ENCODE peak calls at places on chromosomes 6 and 20, in eight cellular contexts. One of them, this sample, is unnamed.
A peak's percentile ranks its signal among the peaks of the same experiment; 100 is the strongest.

GRCh38 chr6:167858842-167859520 is 32.3 kb downstream of the AFDN start:
- DNase-seq in bronchial epithelial cell: no peak
- DNase-seq in progenitor cell of endocrine pancreas: no peak
- DNase-seq in thyroid gland: no peak
- DNase-seq in brain microvascular endothelial cell: no peak
- DNase-seq in PC-3: no peak
- DNase-seq in stomach: no peak
- DNase-seq in HepG2: no peak
- DNase-seq in this sample: no peak

GRCh38 chr6:13710552-13711383 is 867 bp downstream of the RANBP9 start:
- DNase-seq in bronchial epithelial cell: no peak
- DNase-seq in progenitor cell of endocrine pancreas: peak; percentile 45
- DNase-seq in thyroid gland: peak; percentile 67
- DNase-seq in brain microvascular endothelial cell: no peak
- DNase-seq in PC-3: peak; percentile 50
- DNase-seq in stomach: peak; percentile 60
- DNase-seq in HepG2: peak; percentile 67
- DNase-seq in this sample: no peak

GRCh38 chr6:44264154-44265002 is 973 bp downstream of the NFKBIE start:
- DNase-seq in bronchial epithelial cell: no peak
- DNase-seq in progenitor cell of endocrine pancreas: no peak
- DNase-seq in thyroid gland: no peak
- DNase-seq in brain microvascular endothelial cell: no peak
- DNase-seq in PC-3: no peak
- DNase-seq in stomach: peak; percentile 56
- DNase-seq in HepG2: no peak
- DNase-seq in this sample: no peak

GRCh38 chr20:8951136-8951535 is 117.8 kb upstream of the PLCB4 start:
- DNase-seq in bronchial epithelial cell: no peak
- DNase-seq in progenitor cell of endocrine pancreas: no peak
- DNase-seq in thyroid gland: no peak
- DNase-seq in brain microvascular endothelial cell: no peak
- DNase-seq in PC-3: no peak
- DNase-seq in stomach: no peak
- DNase-seq in HepG2: no peak
- DNase-seq in this sample: no peak

GRCh38 chr6:33882154-33882553 is 78.4 kb upstream of the MLN start:
- DNase-seq in bronchial epithelial cell: peak; percentile 15
- DNase-seq in progenitor cell of endocrine pancreas: no peak
- DNase-seq in thyroid gland: no peak
- DNase-seq in brain microvascular endothelial cell: no peak
- DNase-seq in PC-3: no peak
- DNase-seq in stomach: no peak
- DNase-seq in HepG2: no peak
- DNase-seq in this sample: no peak

GRCh38 chr20:10093087-10093591 is 58.4 kb downstream of the ANKEF1 start:
- DNase-seq in bronchial epithelial cell: peak; percentile 87
- DNase-seq in progenitor cell of endocrine pancreas: no peak
- DNase-seq in thyroid gland: no peak
- DNase-seq in brain microvascular endothelial cell: peak; percentile 45
- DNase-seq in PC-3: peak; percentile 90
- DNase-seq in stomach: no peak
- DNase-seq in HepG2: no peak
- DNase-seq in this sample: no peak

GRCh38 chr6:88631830-88632229 is 331.6 kb downstream of the RNGTT start:
- DNase-seq in bronchial epithelial cell: no peak
- DNase-seq in progenitor cell of endocrine pancreas: no peak
- DNase-seq in thyroid gland: no peak
- DNase-seq in brain microvascular endothelial cell: no peak
- DNase-seq in PC-3: no peak
- DNase-seq in stomach: no peak
- DNase-seq in HepG2: no peak
- DNase-seq in this sample: no peak

GRCh38 chr6:149094934-149095341 is 222.6 kb upstream of the TAB2 start:
- DNase-seq in bronchial epithelial cell: no peak
- DNase-seq in progenitor cell of endocrine pancreas: no peak
- DNase-seq in thyroid gland: peak; percentile 26
- DNase-seq in brain microvascular endothelial cell: no peak
- DNase-seq in PC-3: no peak
- DNase-seq in stomach: no peak
- DNase-seq in HepG2: no peak
- DNase-seq in this sample: peak; percentile 74

GRCh38 chr6:49522710-49523593 is 23.2 kb downstream of the GLYATL3 start:
- DNase-seq in bronchial epithelial cell: no peak
- DNase-seq in progenitor cell of endocrine pancreas: no peak
- DNase-seq in thyroid gland: no peak
- DNase-seq in brain microvascular endothelial cell: no peak
- DNase-seq in PC-3: no peak
- DNase-seq in stomach: no peak
- DNase-seq in HepG2: peak; percentile 99
- DNase-seq in this sample: no peak

GRCh38 chr6:125631165-125631564 is 118.3 kb upstream of the HEY2 start:
- DNase-seq in bronchial epithelial cell: no peak
- DNase-seq in progenitor cell of endocrine pancreas: no peak
- DNase-seq in thyroid gland: peak; percentile 14
- DNase-seq in brain microvascular endothelial cell: no peak
- DNase-seq in PC-3: no peak
- DNase-seq in stomach: no peak
- DNase-seq in HepG2: no peak
- DNase-seq in this sample: no peak

GRCh38 chr6:35919085-35919826 is 1.6 kb downstream of the SRPK1 start:
- DNase-seq in bronchial epithelial cell: peak; percentile 89
- DNase-seq in progenitor cell of endocrine pancreas: no peak
- DNase-seq in thyroid gland: no peak
- DNase-seq in brain microvascular endothelial cell: no peak
- DNase-seq in PC-3: peak; percentile 63
- DNase-seq in stomach: no peak
- DNase-seq in HepG2: peak; percentile 75
- DNase-seq in this sample: no peak

GRCh38 chr6:42083530-42083929 is 33.2 kb downstream of the TAF8 start:
- DNase-seq in bronchial epithelial cell: no peak
- DNase-seq in progenitor cell of endocrine pancreas: no peak
- DNase-seq in thyroid gland: peak; percentile 69
- DNase-seq in brain microvascular endothelial cell: no peak
- DNase-seq in PC-3: no peak
- DNase-seq in stomach: no peak
- DNase-seq in HepG2: no peak
- DNase-seq in this sample: no peak

GRCh38 chr6:42084889-42085288 is 34.6 kb downstream of the TAF8 start:
- DNase-seq in bronchial epithelial cell: no peak
- DNase-seq in progenitor cell of endocrine pancreas: no peak
- DNase-seq in thyroid gland: no peak
- DNase-seq in brain microvascular endothelial cell: no peak
- DNase-seq in PC-3: peak; percentile 33
- DNase-seq in stomach: no peak
- DNase-seq in HepG2: no peak
- DNase-seq in this sample: no peak

GRCh38 chr6:42086046-42086664 is 35.8 kb downstream of the TAF8 start:
- DNase-seq in bronchial epithelial cell: no peak
- DNase-seq in progenitor cell of endocrine pancreas: no peak
- DNase-seq in thyroid gland: peak; percentile 67
- DNase-seq in brain microvascular endothelial cell: no peak
- DNase-seq in PC-3: peak; percentile 23
- DNase-seq in stomach: peak; percentile 51
- DNase-seq in HepG2: no peak
- DNase-seq in this sample: no peak

GRCh38 chr6:42088101-42088591 is 37.8 kb downstream of the TAF8 start:
- DNase-seq in bronchial epithelial cell: peak; percentile 81
- DNase-seq in progenitor cell of endocrine pancreas: no peak
- DNase-seq in thyroid gland: peak; percentile 90
- DNase-seq in brain microvascular endothelial cell: no peak
- DNase-seq in PC-3: peak; percentile 90
- DNase-seq in stomach: no peak
- DNase-seq in HepG2: no peak
- DNase-seq in this sample: no peak

GRCh38 chr6:42086665-42087050 is 36.3 kb downstream of the TAF8 start:
- DNase-seq in bronchial epithelial cell: no peak
- DNase-seq in progenitor cell of endocrine pancreas: no peak
- DNase-seq in thyroid gland: no peak
- DNase-seq in brain microvascular endothelial cell: no peak
- DNase-seq in PC-3: no peak
- DNase-seq in stomach: no peak
- DNase-seq in HepG2: no peak
- DNase-seq in this sample: no peak
- TF ChIP-seq CTCF in bronchial epithelial cell: no peak
- TF ChIP-seq CTCF in progenitor cell of endocrine pancreas: no peak
- TF ChIP-seq CTCF in thyroid gland: no peak
- TF ChIP-seq CTCF in brain microvascular endothelial cell: no peak
- TF ChIP-seq CTCF in PC-3: no peak
- TF ChIP-seq CTCF in stomach: no peak
- TF ChIP-seq CTCF in HepG2: no peak
- TF ChIP-seq CTCF in this sample: no peak

DNA sequence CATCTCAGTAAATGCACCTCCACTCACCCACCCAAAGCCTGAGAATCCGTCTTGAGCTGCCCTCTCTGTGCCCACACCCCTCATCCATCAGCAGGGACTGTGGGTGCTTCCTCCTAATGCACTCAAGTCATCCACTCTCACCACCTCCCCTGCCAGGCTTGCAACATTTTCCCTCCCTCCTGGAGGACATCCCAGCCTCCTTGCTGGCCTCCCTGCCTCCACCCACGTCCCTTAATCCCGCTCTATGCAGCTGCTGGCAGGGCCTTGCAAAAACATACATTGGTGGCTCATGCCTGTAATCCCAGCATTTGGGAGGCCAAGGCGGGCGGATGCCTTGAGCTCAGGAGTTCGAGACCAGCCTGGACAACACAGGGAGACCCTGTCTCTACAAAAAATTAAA is 15.6 kb upstream of the SRC start:
- DNase-seq in bronchial epithelial cell: no peak
- DNase-seq in progenitor cell of endocrine pancreas: no peak
- DNase-seq in thyroid gland: no peak
- DNase-seq in brain microvascular endothelial cell: no peak
- DNase-seq in PC-3: no peak
- DNase-seq in stomach: no peak
- DNase-seq in HepG2: no peak
- DNase-seq in this sample: no peak
- TF ChIP-seq CTCF in bronchial epithelial cell: no peak
- TF ChIP-seq CTCF in progenitor cell of endocrine pancreas: no peak
- TF ChIP-seq CTCF in thyroid gland: no peak
- TF ChIP-seq CTCF in brain microvascular endothelial cell: no peak
- TF ChIP-seq CTCF in PC-3: no peak
- TF ChIP-seq CTCF in stomach: no peak
- TF ChIP-seq CTCF in HepG2: no peak
- TF ChIP-seq CTCF in this sample: no peak

GRCh38 chr6:117918454-117918853 is 11.4 kb downstream of the SLC35F1 start:
- DNase-seq in bronchial epithelial cell: no peak
- DNase-seq in progenitor cell of endocrine pancreas: no peak
- DNase-seq in thyroid gland: no peak
- DNase-seq in brain microvascular endothelial cell: no peak
- DNase-seq in PC-3: no peak
- DNase-seq in stomach: no peak
- DNase-seq in HepG2: no peak
- DNase-seq in this sample: no peak
- TF ChIP-seq CTCF in bronchial epithelial cell: no peak
- TF ChIP-seq CTCF in progenitor cell of endocrine pancreas: no peak
- TF ChIP-seq CTCF in thyroid gland: no peak
- TF ChIP-seq CTCF in brain microvascular endothelial cell: peak; percentile 40
- TF ChIP-seq CTCF in PC-3: peak; percentile 17
- TF ChIP-seq CTCF in stomach: no peak
- TF ChIP-seq CTCF in HepG2: peak; percentile 16
- TF ChIP-seq CTCF in this sample: no peak

DNA sequence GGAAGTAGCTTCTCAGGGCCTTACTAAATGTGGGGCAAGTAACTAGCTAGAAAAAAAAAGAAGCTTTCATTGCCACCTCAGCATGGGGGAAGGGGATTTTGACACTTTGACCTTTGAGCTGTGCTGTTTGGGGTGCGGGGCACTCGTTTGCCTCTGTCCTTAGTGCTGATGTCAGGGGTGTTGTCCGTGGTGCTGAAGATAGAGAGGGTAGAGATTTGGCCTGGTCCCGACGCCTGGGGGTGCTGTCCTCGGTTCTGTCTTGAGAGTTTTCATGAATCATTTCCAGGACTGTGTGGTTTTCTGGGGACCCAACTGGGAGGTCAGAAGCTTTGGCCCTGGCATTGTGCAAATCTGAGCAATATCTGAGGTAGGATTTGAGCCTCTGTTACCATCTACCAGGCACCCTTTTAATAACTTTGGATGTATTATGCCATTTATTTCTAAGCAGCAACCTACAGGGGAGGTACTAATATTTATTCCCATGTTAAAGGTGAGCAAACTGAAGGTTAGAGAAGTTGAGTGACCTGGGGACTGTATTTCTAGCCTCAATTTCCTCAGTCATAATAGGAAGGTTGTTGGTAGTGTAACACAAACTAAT is 78.0 kb downstream of the DLGAP4 start:
- DNase-seq in bronchial epithelial cell: peak; percentile 17
- DNase-seq in progenitor cell of endocrine pancreas: peak; percentile 64
- DNase-seq in thyroid gland: peak; percentile 8
- DNase-seq in brain microvascular endothelial cell: peak; percentile 8
- DNase-seq in PC-3: peak; percentile 55
- DNase-seq in stomach: no peak
- DNase-seq in HepG2: peak; percentile 79
- DNase-seq in this sample: no peak
- TF ChIP-seq CTCF in bronchial epithelial cell: peak; percentile 33
- TF ChIP-seq CTCF in progenitor cell of endocrine pancreas: peak; percentile 37
- TF ChIP-seq CTCF in thyroid gland: no peak
- TF ChIP-seq CTCF in brain microvascular endothelial cell: peak; percentile 56
- TF ChIP-seq CTCF in PC-3: peak; percentile 42
- TF ChIP-seq CTCF in stomach: no peak
- TF ChIP-seq CTCF in HepG2: peak; percentile 59
- TF ChIP-seq CTCF in this sample: peak; percentile 49

GRCh38 chr6:163661271-163661671 is 246.8 kb downstream of the QKI start:
- DNase-seq in bronchial epithelial cell: no peak
- DNase-seq in progenitor cell of endocrine pancreas: no peak
- DNase-seq in thyroid gland: no peak
- DNase-seq in brain microvascular endothelial cell: no peak
- DNase-seq in PC-3: no peak
- DNase-seq in stomach: no peak
- DNase-seq in HepG2: no peak
- DNase-seq in this sample: no peak

GRCh38 chr6:163659807-163660206 is 245.3 kb downstream of the QKI start:
- DNase-seq in bronchial epithelial cell: no peak
- DNase-seq in progenitor cell of endocrine pancreas: no peak
- DNase-seq in thyroid gland: no peak
- DNase-seq in brain microvascular endothelial cell: no peak
- DNase-seq in PC-3: no peak
- DNase-seq in stomach: no peak
- DNase-seq in HepG2: no peak
- DNase-seq in this sample: no peak

GRCh38 chr6:163652328-163652727 is 237.8 kb downstream of the QKI start:
- DNase-seq in bronchial epithelial cell: no peak
- DNase-seq in progenitor cell of endocrine pancreas: no peak
- DNase-seq in thyroid gland: no peak
- DNase-seq in brain microvascular endothelial cell: no peak
- DNase-seq in PC-3: no peak
- DNase-seq in stomach: no peak
- DNase-seq in HepG2: no peak
- DNase-seq in this sample: no peak

GRCh38 chr6:163651910-163652309 is 237.4 kb downstream of the QKI start:
- DNase-seq in bronchial epithelial cell: peak; percentile 1
- DNase-seq in progenitor cell of endocrine pancreas: no peak
- DNase-seq in thyroid gland: no peak
- DNase-seq in brain microvascular endothelial cell: no peak
- DNase-seq in PC-3: no peak
- DNase-seq in stomach: no peak
- DNase-seq in HepG2: no peak
- DNase-seq in this sample: no peak

GRCh38 chr6:163655217-163656121 is 241.0 kb downstream of the QKI start:
- DNase-seq in bronchial epithelial cell: no peak
- DNase-seq in progenitor cell of endocrine pancreas: no peak
- DNase-seq in thyroid gland: no peak
- DNase-seq in brain microvascular endothelial cell: no peak
- DNase-seq in PC-3: no peak
- DNase-seq in stomach: no peak
- DNase-seq in HepG2: no peak
- DNase-seq in this sample: no peak
- TF ChIP-seq CTCF in bronchial epithelial cell: no peak
- TF ChIP-seq CTCF in progenitor cell of endocrine pancreas: no peak
- TF ChIP-seq CTCF in thyroid gland: no peak
- TF ChIP-seq CTCF in brain microvascular endothelial cell: no peak
- TF ChIP-seq CTCF in PC-3: no peak
- TF ChIP-seq CTCF in stomach: no peak
- TF ChIP-seq CTCF in HepG2: no peak
- TF ChIP-seq CTCF in this sample: no peak

GRCh38 chr20:37342231-37343177 is 3.4 kb upstream of the SRC start:
- DNase-seq in bronchial epithelial cell: no peak
- DNase-seq in progenitor cell of endocrine pancreas: no peak
- DNase-seq in thyroid gland: no peak
- DNase-seq in brain microvascular endothelial cell: no peak
- DNase-seq in PC-3: no peak
- DNase-seq in stomach: no peak
- DNase-seq in HepG2: peak; percentile 82
- DNase-seq in this sample: no peak
- TF ChIP-seq CTCF in bronchial epithelial cell: peak; percentile 19
- TF ChIP-seq CTCF in progenitor cell of endocrine pancreas: no peak
- TF ChIP-seq CTCF in thyroid gland: no peak
- TF ChIP-seq CTCF in brain microvascular endothelial cell: peak; percentile 44
- TF ChIP-seq CTCF in PC-3: no peak
- TF ChIP-seq CTCF in stomach: no peak
- TF ChIP-seq CTCF in HepG2: peak; percentile 47
- TF ChIP-seq CTCF in this sample: peak; percentile 13